ENCODE peak calls at places on chromosomes 3 and 15, in ten cellular contexts. O is GM13976; D is stomach; K is midbrain; W is kidney epithelial cell; Q is effector memory CD4-positive, alpha-beta T cell; V is KBM-7; U is endothelial cell; S is H4; Z is CD4-positive, alpha-beta memory T cell. P is an unnamed sample.

GRCh38 chr3:54345976-54346375 is 223.6 kb downstream of the CACNA2D3 start:
- DNase-seq in D (no peak), Q (no peak), W (no peak), Z (no peak), K (no peak), O (no peak), S (no peak), V (no peak), U (no peak), P (no peak)

GRCh38 chr3:72899349-72899765 is 11.5 kb downstream of the GXYLT2 start:
- DNase-seq in U (no peak), K (no peak), W (no peak), Z (no peak), Q (no peak), O (no peak), V (no peak), D (no peak), S (no peak), P (no peak)

GRCh38 chr3:31790516-31791148 is 190.4 kb downstream of the OSBPL10 start:
- DNase-seq in O (no peak), Z (no peak), V (no peak), U (no peak), D (no peak), W (no peak), K (no peak), S (no peak), Q (no peak), P (no peak)

GRCh38 chr3:38651153-38651789 is 1.8 kb upstream of the SCN5A start:
- DNase-seq in K (peak; percentile 56), U (peak; percentile 74), Z (peak; percentile 64), O (peak; percentile 85), D (peak; percentile 68), S (peak; percentile 36), Q (peak; percentile 36), W (peak; percentile 9), V (peak; percentile 89), P (peak; percentile 15)

GRCh38 chr3:94293793-94294195 is 230.9 kb downstream of the NSUN3 start:
- DNase-seq in K (no peak), Z (no peak), U (no peak), D (no peak), V (no peak), Q (no peak), W (peak; percentile 29), S (no peak), O (no peak), P (peak; percentile 11)

GRCh38 chr15:89654311-89654761 is 931 bp downstream of the KIF7 start:
- DNase-seq in D (no peak), W (no peak), U (no peak), S (no peak), O (no peak), Q (no peak), K (no peak), V (no peak), Z (no peak), P (no peak)

GRCh38 chr3:44114142-44114541 is 127.5 kb upstream of the TOPAZ1 start:
- DNase-seq in O (peak; percentile 67), D (peak; percentile 61), U (peak; percentile 77), S (no peak), V (no peak), Z (peak; percentile 1), Q (no peak), K (peak; percentile 57), W (no peak), P (no peak)

GRCh38 chr3:13064469-13064868 is 8.8 kb downstream of the IQSEC1 start:
- DNase-seq in V (no peak), S (no peak), K (no peak), O (no peak), U (no peak), D (no peak), W (no peak), Z (no peak), Q (no peak), P (no peak)

GRCh38 chr3:123089611-123090301 is 22.9 kb downstream of the PDIA5 start:
- DNase-seq in K (peak; percentile 72), D (peak; percentile 89), W (no peak), V (no peak), O (no peak), U (no peak), S (no peak), Z (no peak), Q (no peak), P (no peak)

GRCh38 chr3:13332740-13333139 is 87.4 kb downstream of the NUP210 start:
- DNase-seq in W (no peak), V (no peak), O (no peak), U (no peak), D (peak; percentile 43), K (no peak), Q (no peak), Z (no peak), S (no peak), P (no peak)

GRCh38 chr3:151362798-151363197 is 21.8 kb downstream of the P2RY12 start:
- DNase-seq in S (no peak), D (no peak), V (no peak), Z (no peak), Q (no peak), O (no peak), U (no peak), K (no peak), W (no peak), P (no peak)

GRCh38 chr3:131690800-131691199 is 188.0 kb upstream of the MRPL3 start:
- DNase-seq in V (no peak), W (no peak), Z (no peak), K (no peak), O (no peak), U (no peak), Q (no peak), D (no peak), S (no peak), P (no peak)

GRCh38 chr15:83602021-83602420 is 51.9 kb upstream of the ADAMTSL3 start:
- DNase-seq in Z (no peak), Q (no peak), U (no peak), S (no peak), K (no peak), D (no peak), O (no peak), V (no peak), W (no peak), P (peak; percentile 23)

GRCh38 chr3:154730221-154730620 is 300.2 kb upstream of the GPR149 start:
- DNase-seq in U (no peak), S (no peak), K (peak; percentile 2), Z (no peak), O (no peak), Q (no peak), W (no peak), V (no peak), D (no peak), P (no peak)

GRCh38 chr15:98000249-98001203 is 40.0 kb downstream of the ARRDC4 start:
- DNase-seq in W (peak; percentile 96), U (no peak), Z (no peak), O (no peak), V (no peak), S (peak; percentile 30), Q (no peak), D (no peak), K (no peak), P (no peak)

GRCh38 chr15:94236638-94237037 is 5.3 kb downstream of the MCTP2 start:
- DNase-seq in W (no peak), O (no peak), K (no peak), D (no peak), U (no peak), Q (no peak), S (peak; percentile 28), V (no peak), Z (no peak), P (no peak)

GRCh38 chr3:195760345-195760983 is 39.7 kb downstream of the MUC20 start:
- DNase-seq in K (peak; percentile 71), V (no peak), W (no peak), Q (no peak), S (peak; percentile 54), O (no peak), D (no peak), Z (no peak), U (no peak), P (no peak)

GRCh38 chr3:184563569-184563925 is 2.0 kb downstream of the EPHB3 start:
- DNase-seq in S (no peak), V (no peak), O (no peak), U (no peak), Z (no peak), W (no peak), Q (no peak), K (no peak), D (no peak), P (no peak)

GRCh38 chr3:10242182-10243065 is 5.8 kb upstream of the TATDN2 start:
- DNase-seq in Q (peak; percentile 70), S (peak; percentile 68), O (peak; percentile 73), U (no peak), V (peak; percentile 48), D (no peak), W (peak; percentile 32), Z (peak; percentile 88), K (no peak), P (no peak)

GRCh38 chr3:163196815-163197214 is 1700.2 kb downstream of the OTOL1 start:
- DNase-seq in O (no peak), W (no peak), K (no peak), U (no peak), D (no peak), S (no peak), V (no peak), Q (no peak), Z (no peak), P (no peak)

GRCh38 chr15:79978694-79979519 is 7.9 kb upstream of the BCL2A1 start:
- DNase-seq in S (no peak), O (peak; percentile 55), W (no peak), U (no peak), V (peak; percentile 81), Q (no peak), Z (no peak), K (peak; percentile 19), D (no peak), P (no peak)

GRCh38 chr15:66891776-66892175 is 173.6 kb upstream of the SMAD3 start:
- DNase-seq in K (no peak), S (no peak), O (no peak), V (no peak), Z (no peak), Q (no peak), D (no peak), W (no peak), U (no peak), P (no peak)

GRCh38 chr3:183824761-183825379 is 507 bp downstream of the MAP6D1 start:
- DNase-seq in V (peak; percentile 24), U (no peak), S (no peak), O (peak; percentile 62), W (no peak), Q (no peak), K (peak; percentile 34), Z (no peak), D (no peak), P (no peak)

GRCh38 chr3:132432639-132433038 is 15.3 kb downstream of the DNAJC13 start:
- DNase-seq in U (no peak), O (no peak), S (peak; percentile 74), W (peak; percentile 54), D (no peak), V (no peak), Z (peak; percentile 7), K (no peak), Q (no peak), P (no peak)

GRCh38 chr3:119559441-119559963 is at the start of gene CD80:
- DNase-seq in D (peak; percentile 75), V (peak; percentile 86), U (peak; percentile 45), K (no peak), Q (no peak), W (no peak), S (peak; percentile 50), O (peak; percentile 59), Z (peak; percentile 44), P (no peak)

GRCh38 chr3:154584041-154584440 is 154.1 kb upstream of the GPR149 start:
- DNase-seq in K (no peak), D (no peak), U (no peak), W (no peak), O (no peak), Z (no peak), V (no peak), S (no peak), Q (no peak), P (no peak)

GRCh38 chr15:23686466-23687142 is 501 bp downstream of the NDN start:
- DNase-seq in O (no peak), Q (no peak), Z (no peak), V (no peak), K (no peak), D (no peak), U (peak; percentile 21), S (no peak), W (no peak), P (no peak)

GRCh38 chr3:112813723-112814171 is 32.9 kb downstream of the CD200R1L start:
- DNase-seq in D (no peak), W (no peak), S (no peak), Z (no peak), U (no peak), O (no peak), Q (no peak), V (peak; percentile 97), K (peak; percentile 22), P (no peak)